ENCODE peak calls at places on chromosome 19, in seven cellular contexts. One of them, this sample, is unnamed.

GRCh38 chr19:42251572-42251990 is 3.3 kb downstream of the ERF start:
- DNase-seq in NCI-H1092 treated with DMSO at 0.1 percent for 48 hours: peak
- DNase-seq in cardiac muscle cell: no peak
- DNase-seq in progenitor cell of endocrine pancreas: no peak
- DNase-seq in breast epithelium: no peak
- DNase-seq in fibroblast of pulmonary artery: no peak
- DNase-seq in activated T-helper 1 cell treated with anti-CD3 and anti-CD28 coated beads, Interleukin-2, amount 50 U/mL, for 16 hours: no peak
- DNase-seq in this sample: no peak

GRCh38 chr19:45117167-45117594 is 24.2 kb downstream of the PPP1R37 start:
- DNase-seq in NCI-H1092 treated with DMSO at 0.1 percent for 48 hours: no peak
- DNase-seq in cardiac muscle cell: peak
- DNase-seq in progenitor cell of endocrine pancreas: no peak
- DNase-seq in breast epithelium: no peak
- DNase-seq in fibroblast of pulmonary artery: no peak
- DNase-seq in activated T-helper 1 cell treated with anti-CD3 and anti-CD28 coated beads, Interleukin-2, amount 50 U/mL, for 16 hours: no peak
- DNase-seq in this sample: no peak

GRCh38 chr19:29492761-29493160 is 33.0 kb upstream of the VSTM2B start:
- DNase-seq in NCI-H1092 treated with DMSO at 0.1 percent for 48 hours: no peak
- DNase-seq in cardiac muscle cell: no peak
- DNase-seq in progenitor cell of endocrine pancreas: no peak
- DNase-seq in breast epithelium: no peak
- DNase-seq in fibroblast of pulmonary artery: no peak
- DNase-seq in activated T-helper 1 cell treated with anti-CD3 and anti-CD28 coated beads, Interleukin-2, amount 50 U/mL, for 16 hours: no peak
- DNase-seq in this sample: no peak

GRCh38 chr19:952680-953500 is 27.1 kb downstream of the ARID3A start:
- DNase-seq in NCI-H1092 treated with DMSO at 0.1 percent for 48 hours: no peak
- DNase-seq in cardiac muscle cell: no peak
- DNase-seq in progenitor cell of endocrine pancreas: peak
- DNase-seq in breast epithelium: no peak
- DNase-seq in fibroblast of pulmonary artery: peak
- DNase-seq in activated T-helper 1 cell treated with anti-CD3 and anti-CD28 coated beads, Interleukin-2, amount 50 U/mL, for 16 hours: no peak
- DNase-seq in this sample: no peak

GRCh38 chr19:372306-372890 is 27.8 kb upstream of the MIER2 start:
- DNase-seq in NCI-H1092 treated with DMSO at 0.1 percent for 48 hours: peak
- DNase-seq in cardiac muscle cell: no peak
- DNase-seq in progenitor cell of endocrine pancreas: no peak
- DNase-seq in breast epithelium: no peak
- DNase-seq in fibroblast of pulmonary artery: peak
- DNase-seq in activated T-helper 1 cell treated with anti-CD3 and anti-CD28 coated beads, Interleukin-2, amount 50 U/mL, for 16 hours: no peak
- DNase-seq in this sample: no peak

GRCh38 chr19:46426035-46426505 is 2.7 kb downstream of the PNMA8C start:
- DNase-seq in NCI-H1092 treated with DMSO at 0.1 percent for 48 hours: no peak
- DNase-seq in cardiac muscle cell: peak
- DNase-seq in progenitor cell of endocrine pancreas: no peak
- DNase-seq in breast epithelium: no peak
- DNase-seq in fibroblast of pulmonary artery: no peak
- DNase-seq in activated T-helper 1 cell treated with anti-CD3 and anti-CD28 coated beads, Interleukin-2, amount 50 U/mL, for 16 hours: no peak
- DNase-seq in this sample: no peak

GRCh38 chr19:44025217-44025936 is at the start of gene ZNF222:
- DNase-seq in NCI-H1092 treated with DMSO at 0.1 percent for 48 hours: peak
- DNase-seq in cardiac muscle cell: peak
- DNase-seq in progenitor cell of endocrine pancreas: peak
- DNase-seq in breast epithelium: peak
- DNase-seq in fibroblast of pulmonary artery: peak
- DNase-seq in activated T-helper 1 cell treated with anti-CD3 and anti-CD28 coated beads, Interleukin-2, amount 50 U/mL, for 16 hours: peak
- DNase-seq in this sample: peak

GRCh38 chr19:3358392-3358918 is 7.9 kb upstream of the NFIC start:
- DNase-seq in NCI-H1092 treated with DMSO at 0.1 percent for 48 hours: no peak
- DNase-seq in cardiac muscle cell: no peak
- DNase-seq in progenitor cell of endocrine pancreas: no peak
- DNase-seq in breast epithelium: no peak
- DNase-seq in fibroblast of pulmonary artery: no peak
- DNase-seq in activated T-helper 1 cell treated with anti-CD3 and anti-CD28 coated beads, Interleukin-2, amount 50 U/mL, for 16 hours: no peak
- DNase-seq in this sample: no peak

GRCh38 chr19:10863107-10863700 is 8.1 kb upstream of the CARM1 start:
- DNase-seq in NCI-H1092 treated with DMSO at 0.1 percent for 48 hours: no peak
- DNase-seq in cardiac muscle cell: peak
- DNase-seq in progenitor cell of endocrine pancreas: no peak
- DNase-seq in breast epithelium: peak
- DNase-seq in fibroblast of pulmonary artery: no peak
- DNase-seq in activated T-helper 1 cell treated with anti-CD3 and anti-CD28 coated beads, Interleukin-2, amount 50 U/mL, for 16 hours: no peak
- DNase-seq in this sample: no peak

GRCh38 chr19:33374406-33374703 is 846 bp downstream of the CEBPG start:
- DNase-seq in NCI-H1092 treated with DMSO at 0.1 percent for 48 hours: peak
- DNase-seq in cardiac muscle cell: peak
- DNase-seq in progenitor cell of endocrine pancreas: no peak
- DNase-seq in breast epithelium: no peak
- DNase-seq in fibroblast of pulmonary artery: no peak
- DNase-seq in activated T-helper 1 cell treated with anti-CD3 and anti-CD28 coated beads, Interleukin-2, amount 50 U/mL, for 16 hours: no peak
- DNase-seq in this sample: no peak

GRCh38 chr19:5329141-5329540 is 11.5 kb downstream of the PTPRS start:
- DNase-seq in NCI-H1092 treated with DMSO at 0.1 percent for 48 hours: no peak
- DNase-seq in cardiac muscle cell: no peak
- DNase-seq in progenitor cell of endocrine pancreas: no peak
- DNase-seq in breast epithelium: no peak
- DNase-seq in fibroblast of pulmonary artery: no peak
- DNase-seq in activated T-helper 1 cell treated with anti-CD3 and anti-CD28 coated beads, Interleukin-2, amount 50 U/mL, for 16 hours: no peak
- DNase-seq in this sample: no peak

GRCh38 chr19:48616041-48616436 is 1.2 kb upstream of the FAM83E start:
- DNase-seq in NCI-H1092 treated with DMSO at 0.1 percent for 48 hours: no peak
- DNase-seq in cardiac muscle cell: no peak
- DNase-seq in progenitor cell of endocrine pancreas: no peak
- DNase-seq in breast epithelium: no peak
- DNase-seq in fibroblast of pulmonary artery: no peak
- DNase-seq in activated T-helper 1 cell treated with anti-CD3 and anti-CD28 coated beads, Interleukin-2, amount 50 U/mL, for 16 hours: no peak
- DNase-seq in this sample: no peak

This sample was measured in anterior cingulate cortex.